ENCODE peak calls at places on chromosomes 5 and 9, in eight cellular contexts. One of them, this sample, is unnamed.

GRCh38 chr5:26192496-26192895 is 845.9 kb downstream of the CDH9 start:
- DNase-seq in right lobe of liver: no peak
- DNase-seq in spleen: no peak
- DNase-seq in tibial nerve: no peak
- DNase-seq in ovary: no peak
- DNase-seq in gastrocnemius medialis: no peak
- DNase-seq in suprapubic skin: no peak
- DNase-seq in endothelial cell of umbilical vein: no peak
- DNase-seq in this sample: no peak

GRCh38 chr5:77937015-77937908 is 161.1 kb upstream of the TBCA start:
- DNase-seq in right lobe of liver: no peak
- DNase-seq in spleen: no peak
- DNase-seq in tibial nerve: no peak
- DNase-seq in ovary: no peak
- DNase-seq in gastrocnemius medialis: no peak
- DNase-seq in suprapubic skin: no peak
- DNase-seq in endothelial cell of umbilical vein: no peak
- DNase-seq in this sample: no peak

GRCh38 chr9:86836797-86837196 is 110.5 kb downstream of the GAS1 start:
- DNase-seq in right lobe of liver: no peak
- DNase-seq in spleen: no peak
- DNase-seq in tibial nerve: no peak
- DNase-seq in ovary: no peak
- DNase-seq in gastrocnemius medialis: no peak
- DNase-seq in suprapubic skin: no peak
- DNase-seq in endothelial cell of umbilical vein: no peak
- DNase-seq in this sample: no peak

GRCh38 chr9:120394058-120394669 is 185.8 kb downstream of the CDK5RAP2 start:
- DNase-seq in right lobe of liver: peak
- DNase-seq in spleen: no peak
- DNase-seq in tibial nerve: no peak
- DNase-seq in ovary: no peak
- DNase-seq in gastrocnemius medialis: no peak
- DNase-seq in suprapubic skin: no peak
- DNase-seq in endothelial cell of umbilical vein: no peak
- DNase-seq in this sample: no peak

GRCh38 chr5:35672995-35673394 is 55.3 kb downstream of the SPEF2 start:
- DNase-seq in right lobe of liver: no peak
- DNase-seq in spleen: no peak
- DNase-seq in tibial nerve: no peak
- DNase-seq in ovary: no peak
- DNase-seq in gastrocnemius medialis: no peak
- DNase-seq in suprapubic skin: no peak
- DNase-seq in endothelial cell of umbilical vein: no peak
- DNase-seq in this sample: no peak

GRCh38 chr9:135137398-135137832 is 49.9 kb downstream of the OLFM1 start:
- DNase-seq in right lobe of liver: no peak
- DNase-seq in spleen: no peak
- DNase-seq in tibial nerve: no peak
- DNase-seq in ovary: no peak
- DNase-seq in gastrocnemius medialis: no peak
- DNase-seq in suprapubic skin: no peak
- DNase-seq in endothelial cell of umbilical vein: no peak
- DNase-seq in this sample: no peak

GRCh38 chr5:152631217-152631616 is 226.1 kb upstream of the NMUR2 start:
- DNase-seq in right lobe of liver: no peak
- DNase-seq in spleen: no peak
- DNase-seq in tibial nerve: no peak
- DNase-seq in ovary: no peak
- DNase-seq in gastrocnemius medialis: no peak
- DNase-seq in suprapubic skin: no peak
- DNase-seq in endothelial cell of umbilical vein: no peak
- DNase-seq in this sample: no peak

GRCh38 chr5:151182501-151182900 is 24.9 kb upstream of the ANXA6 start:
- DNase-seq in right lobe of liver: no peak
- DNase-seq in spleen: no peak
- DNase-seq in tibial nerve: no peak
- DNase-seq in ovary: no peak
- DNase-seq in gastrocnemius medialis: no peak
- DNase-seq in suprapubic skin: no peak
- DNase-seq in endothelial cell of umbilical vein: no peak
- DNase-seq in this sample: no peak

GRCh38 chr9:121607434-121608248 is 43.8 kb upstream of the DAB2IP start:
- DNase-seq in right lobe of liver: no peak
- DNase-seq in spleen: no peak
- DNase-seq in tibial nerve: no peak
- DNase-seq in ovary: no peak
- DNase-seq in gastrocnemius medialis: peak
- DNase-seq in suprapubic skin: no peak
- DNase-seq in endothelial cell of umbilical vein: no peak
- DNase-seq in this sample: no peak

GRCh38 chr9:27196383-27196782 is 87.4 kb downstream of the TEK start:
- DNase-seq in right lobe of liver: no peak
- DNase-seq in spleen: no peak
- DNase-seq in tibial nerve: no peak
- DNase-seq in ovary: no peak
- DNase-seq in gastrocnemius medialis: no peak
- DNase-seq in suprapubic skin: no peak
- DNase-seq in endothelial cell of umbilical vein: no peak
- DNase-seq in this sample: no peak

GRCh38 chr9:71326360-71326759 is 204.9 kb upstream of the TRPM3 start:
- DNase-seq in right lobe of liver: no peak
- DNase-seq in spleen: no peak
- DNase-seq in tibial nerve: no peak
- DNase-seq in ovary: no peak
- DNase-seq in gastrocnemius medialis: no peak
- DNase-seq in suprapubic skin: no peak
- DNase-seq in endothelial cell of umbilical vein: no peak
- DNase-seq in this sample: no peak

GRCh38 chr5:69049796-69050195 is 44.0 kb upstream of the SLC30A5 start:
- DNase-seq in right lobe of liver: no peak
- DNase-seq in spleen: no peak
- DNase-seq in tibial nerve: no peak
- DNase-seq in ovary: no peak
- DNase-seq in gastrocnemius medialis: no peak
- DNase-seq in suprapubic skin: no peak
- DNase-seq in endothelial cell of umbilical vein: no peak
- DNase-seq in this sample: no peak

GRCh38 chr9:102862478-102862877 is 132.7 kb upstream of the CYLC2 start:
- DNase-seq in right lobe of liver: no peak
- DNase-seq in spleen: no peak
- DNase-seq in tibial nerve: no peak
- DNase-seq in ovary: no peak
- DNase-seq in gastrocnemius medialis: no peak
- DNase-seq in suprapubic skin: no peak
- DNase-seq in endothelial cell of umbilical vein: no peak
- DNase-seq in this sample: no peak

GRCh38 chr9:26158631-26159150 is 480.4 kb upstream of the TUSC1 start:
- DNase-seq in right lobe of liver: no peak
- DNase-seq in spleen: no peak
- DNase-seq in tibial nerve: no peak
- DNase-seq in ovary: no peak
- DNase-seq in gastrocnemius medialis: no peak
- DNase-seq in suprapubic skin: no peak
- DNase-seq in endothelial cell of umbilical vein: no peak
- DNase-seq in this sample: no peak

GRCh38 chr5:150590979-150591411 is 49.5 kb upstream of the SYNPO start:
- DNase-seq in right lobe of liver: peak
- DNase-seq in spleen: peak
- DNase-seq in tibial nerve: no peak
- DNase-seq in ovary: peak
- DNase-seq in gastrocnemius medialis: no peak
- DNase-seq in suprapubic skin: no peak
- DNase-seq in endothelial cell of umbilical vein: peak
- DNase-seq in this sample: no peak

GRCh38 chr5:79546782-79547428 is 33.0 kb upstream of the HOMER1 start:
- DNase-seq in right lobe of liver: no peak
- DNase-seq in spleen: no peak
- DNase-seq in tibial nerve: no peak
- DNase-seq in ovary: no peak
- DNase-seq in gastrocnemius medialis: no peak
- DNase-seq in suprapubic skin: no peak
- DNase-seq in endothelial cell of umbilical vein: no peak
- DNase-seq in this sample: no peak

GRCh38 chr9:125784286-125785049 is 37.3 kb downstream of the PBX3 start:
- DNase-seq in right lobe of liver: no peak
- DNase-seq in spleen: no peak
- DNase-seq in tibial nerve: no peak
- DNase-seq in ovary: no peak
- DNase-seq in gastrocnemius medialis: no peak
- DNase-seq in suprapubic skin: no peak
- DNase-seq in endothelial cell of umbilical vein: no peak
- DNase-seq in this sample: no peak

GRCh38 chr9:129140397-129141065 is 29.3 kb downstream of the PTPA start:
- DNase-seq in right lobe of liver: peak
- DNase-seq in spleen: peak
- DNase-seq in tibial nerve: no peak
- DNase-seq in ovary: peak
- DNase-seq in gastrocnemius medialis: peak
- DNase-seq in suprapubic skin: no peak
- DNase-seq in endothelial cell of umbilical vein: peak
- DNase-seq in this sample: no peak

GRCh38 chr5:178192244-178192643 is 5.1 kb upstream of the GMCL2 start:
- DNase-seq in right lobe of liver: peak
- DNase-seq in spleen: no peak
- DNase-seq in tibial nerve: no peak
- DNase-seq in ovary: no peak
- DNase-seq in gastrocnemius medialis: no peak
- DNase-seq in suprapubic skin: no peak
- DNase-seq in endothelial cell of umbilical vein: no peak
- DNase-seq in this sample: no peak

GRCh38 chr5:157870837-157871834 is 12.2 kb upstream of the CLINT1 start:
- DNase-seq in right lobe of liver: peak
- DNase-seq in spleen: no peak
- DNase-seq in tibial nerve: no peak
- DNase-seq in ovary: no peak
- DNase-seq in gastrocnemius medialis: no peak
- DNase-seq in suprapubic skin: no peak
- DNase-seq in endothelial cell of umbilical vein: peak
- DNase-seq in this sample: no peak

GRCh38 chr5:168262042-168262743 is 29.3 kb upstream of the WWC1 start:
- DNase-seq in right lobe of liver: no peak
- DNase-seq in spleen: no peak
- DNase-seq in tibial nerve: no peak
- DNase-seq in ovary: no peak
- DNase-seq in gastrocnemius medialis: no peak
- DNase-seq in suprapubic skin: no peak
- DNase-seq in endothelial cell of umbilical vein: no peak
- DNase-seq in this sample: no peak

DNA sequence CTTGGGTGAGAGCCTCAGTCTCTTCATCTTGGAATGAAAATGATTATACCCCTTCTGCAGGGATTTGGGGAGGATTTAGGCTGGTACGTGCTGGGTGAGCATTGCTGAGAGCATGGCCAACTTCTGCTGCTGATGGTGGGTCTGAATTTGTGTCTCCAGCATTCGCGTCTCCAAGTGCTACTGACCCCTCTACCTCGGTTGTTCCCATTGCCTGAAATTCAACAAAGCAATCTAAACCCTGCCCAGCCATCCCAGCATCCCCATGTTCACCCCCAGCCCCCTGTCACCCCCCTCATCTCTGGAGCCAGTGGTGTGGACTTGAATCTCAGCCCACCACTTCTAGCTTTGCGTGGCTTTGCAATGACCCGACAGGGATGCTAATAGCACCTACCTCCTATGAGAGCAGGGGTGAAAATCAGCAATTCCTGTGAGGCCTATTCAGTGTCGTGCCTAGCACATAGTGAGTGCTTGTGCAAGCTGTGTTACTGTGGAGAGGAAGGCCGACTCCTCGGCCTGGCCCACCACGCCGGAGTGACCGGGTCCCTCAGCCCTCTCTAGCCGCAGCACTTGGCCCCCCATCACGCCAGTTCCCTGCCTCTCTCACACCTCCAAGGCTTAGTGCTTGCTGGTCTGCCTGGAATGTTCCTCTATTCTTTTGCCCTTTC is 43.4 kb upstream of the SH3PXD2B start:
- DNase-seq in right lobe of liver: no peak
- DNase-seq in spleen: no peak
- DNase-seq in tibial nerve: no peak
- DNase-seq in ovary: peak
- DNase-seq in gastrocnemius medialis: no peak
- DNase-seq in suprapubic skin: peak
- DNase-seq in endothelial cell of umbilical vein: no peak
- DNase-seq in this sample: peak
- TF ChIP-seq POLR2A in right lobe of liver: no peak
- TF ChIP-seq POLR2A in spleen: no peak
- TF ChIP-seq POLR2A in tibial nerve: no peak
- TF ChIP-seq POLR2A in ovary: no peak
- TF ChIP-seq POLR2A in gastrocnemius medialis: no peak
- TF ChIP-seq POLR2A in suprapubic skin: no peak
- TF ChIP-seq POLR2A in endothelial cell of umbilical vein: no peak
- TF ChIP-seq POLR2A in this sample: no peak

DNA sequence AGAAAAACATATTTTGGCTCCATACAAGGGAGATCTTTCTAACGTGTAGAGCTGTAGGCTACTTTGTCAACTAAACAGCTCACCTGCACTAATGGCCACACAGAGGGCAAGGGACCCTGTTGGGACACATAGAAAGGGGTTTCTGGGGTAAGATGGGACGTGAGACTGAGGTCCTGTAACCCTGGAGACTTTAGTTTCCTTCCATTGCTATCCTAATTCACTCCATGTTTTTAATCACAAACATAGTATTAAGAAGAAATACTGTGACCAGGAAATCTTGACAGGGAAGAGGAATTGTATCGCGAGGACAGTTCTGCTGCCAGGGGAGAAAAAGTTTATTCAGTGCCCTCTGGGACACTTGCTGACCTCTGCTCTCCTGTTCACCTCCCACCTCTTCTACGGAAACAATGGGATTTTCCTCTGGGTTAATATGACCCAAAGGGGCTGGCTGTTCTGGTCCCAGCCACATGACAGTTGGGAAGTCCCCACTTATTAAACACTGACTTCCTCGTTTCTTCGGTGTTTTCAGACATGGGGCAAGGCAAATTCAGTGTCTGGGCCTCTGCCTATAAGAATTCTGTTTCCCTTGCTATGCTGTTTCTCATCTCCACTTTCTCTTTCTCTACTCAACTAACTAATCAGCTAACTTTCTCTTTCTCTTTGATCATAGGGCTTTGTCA is 106.9 kb upstream of the SEMA6A start:
- DNase-seq in right lobe of liver: no peak
- DNase-seq in spleen: no peak
- DNase-seq in tibial nerve: no peak
- DNase-seq in ovary: no peak
- DNase-seq in gastrocnemius medialis: no peak
- DNase-seq in suprapubic skin: no peak
- DNase-seq in endothelial cell of umbilical vein: no peak
- DNase-seq in this sample: no peak
- TF ChIP-seq POLR2A in right lobe of liver: no peak
- TF ChIP-seq POLR2A in spleen: no peak
- TF ChIP-seq POLR2A in tibial nerve: no peak
- TF ChIP-seq POLR2A in ovary: no peak
- TF ChIP-seq POLR2A in gastrocnemius medialis: no peak
- TF ChIP-seq POLR2A in suprapubic skin: no peak
- TF ChIP-seq POLR2A in endothelial cell of umbilical vein: no peak
- TF ChIP-seq POLR2A in this sample: no peak

GRCh38 chr9:99253772-99254431 is 31.8 kb downstream of the SEC61B start:
- DNase-seq in right lobe of liver: no peak
- DNase-seq in spleen: peak
- DNase-seq in tibial nerve: no peak
- DNase-seq in ovary: no peak
- DNase-seq in gastrocnemius medialis: peak
- DNase-seq in suprapubic skin: no peak
- DNase-seq in endothelial cell of umbilical vein: no peak
- DNase-seq in this sample: no peak
- TF ChIP-seq POLR2A in right lobe of liver: no peak
- TF ChIP-seq POLR2A in spleen: no peak
- TF ChIP-seq POLR2A in tibial nerve: no peak
- TF ChIP-seq POLR2A in ovary: no peak
- TF ChIP-seq POLR2A in gastrocnemius medialis: no peak
- TF ChIP-seq POLR2A in suprapubic skin: no peak
- TF ChIP-seq POLR2A in endothelial cell of umbilical vein: no peak
- TF ChIP-seq POLR2A in this sample: no peak

GRCh38 chr9:6645153-6646027 is at the start of gene GLDC:
- DNase-seq in right lobe of liver: peak
- DNase-seq in spleen: peak
- DNase-seq in tibial nerve: no peak
- DNase-seq in ovary: no peak
- DNase-seq in gastrocnemius medialis: peak
- DNase-seq in suprapubic skin: no peak
- DNase-seq in endothelial cell of umbilical vein: peak
- DNase-seq in this sample: no peak
- TF ChIP-seq POLR2A in right lobe of liver: peak
- TF ChIP-seq POLR2A in spleen: no peak
- TF ChIP-seq POLR2A in tibial nerve: no peak
- TF ChIP-seq POLR2A in ovary: no peak
- TF ChIP-seq POLR2A in gastrocnemius medialis: peak
- TF ChIP-seq POLR2A in suprapubic skin: no peak
- TF ChIP-seq POLR2A in endothelial cell of umbilical vein: no peak
- TF ChIP-seq POLR2A in this sample: no peak